ENCODE peak calls at places on chromosomes 13 and 19, in four cellular contexts. U, R, M and D are unnamed samples.

GRCh38 chr13:107266657-107267056 is 698.7 kb upstream of the ARGLU1 start:
- DNase-seq in U (no peak), R (no peak), M (no peak), D (no peak)

GRCh38 chr13:41543664-41544300 is 86.4 kb downstream of the RGCC start:
- DNase-seq in U (no peak), R (no peak), M (no peak), D (no peak)

GRCh38 chr19:7698583-7698982 is 3.3 kb downstream of the FCER2 start:
- DNase-seq in U (no peak), R (no peak), M (no peak), D (no peak)

GRCh38 chr19:15014579-15014978 is 34.7 kb upstream of the CASP14 start:
- DNase-seq in U (peak; percentile 44), R (no peak), M (no peak), D (no peak)

GRCh38 chr13:81001828-81002385 is 661.0 kb upstream of the SPRY2 start:
- DNase-seq in U (no peak), R (no peak), M (no peak), D (no peak)

GRCh38 chr19:4713384-4713951 is 10.2 kb downstream of the DPP9 start:
- DNase-seq in U (no peak), R (no peak), M (no peak), D (peak; percentile 94)

GRCh38 chr13:102291587-102292218 is 110.1 kb downstream of the FGF14 start:
- DNase-seq in U (no peak), R (no peak), M (no peak), D (no peak)

GRCh38 chr13:105773241-105773640 is 762.2 kb downstream of the EFNB2 start:
- DNase-seq in U (no peak), R (no peak), M (no peak), D (no peak)

GRCh38 chr19:33418461-33418860 is 45.0 kb downstream of the CEBPG start:
- DNase-seq in U (no peak), R (no peak), M (no peak), D (no peak)

GRCh38 chr13:20424959-20425358 is 100.7 kb downstream of the CRYL1 start:
- DNase-seq in U (no peak), R (no peak), M (no peak), D (no peak)

GRCh38 chr13:98142427-98143156 is at the start of gene FARP1:
- DNase-seq in U (peak; percentile 25), R (peak; percentile 62), M (peak; percentile 87), D (peak; percentile 54)

GRCh38 chr13:98143157-98143553 is 261 bp downstream of the FARP1 start:
- DNase-seq in U (peak; percentile 3), R (no peak), M (no peak), D (peak; percentile 14)

GRCh38 chr13:98143601-98144500 is 957 bp downstream of the FARP1 start:
- DNase-seq in U (no peak), R (no peak), M (no peak), D (no peak)

GRCh38 chr13:98141938-98142426 is 912 bp upstream of the FARP1 start:
- DNase-seq in U (no peak), R (no peak), M (peak; percentile 55), D (no peak)

DNA sequence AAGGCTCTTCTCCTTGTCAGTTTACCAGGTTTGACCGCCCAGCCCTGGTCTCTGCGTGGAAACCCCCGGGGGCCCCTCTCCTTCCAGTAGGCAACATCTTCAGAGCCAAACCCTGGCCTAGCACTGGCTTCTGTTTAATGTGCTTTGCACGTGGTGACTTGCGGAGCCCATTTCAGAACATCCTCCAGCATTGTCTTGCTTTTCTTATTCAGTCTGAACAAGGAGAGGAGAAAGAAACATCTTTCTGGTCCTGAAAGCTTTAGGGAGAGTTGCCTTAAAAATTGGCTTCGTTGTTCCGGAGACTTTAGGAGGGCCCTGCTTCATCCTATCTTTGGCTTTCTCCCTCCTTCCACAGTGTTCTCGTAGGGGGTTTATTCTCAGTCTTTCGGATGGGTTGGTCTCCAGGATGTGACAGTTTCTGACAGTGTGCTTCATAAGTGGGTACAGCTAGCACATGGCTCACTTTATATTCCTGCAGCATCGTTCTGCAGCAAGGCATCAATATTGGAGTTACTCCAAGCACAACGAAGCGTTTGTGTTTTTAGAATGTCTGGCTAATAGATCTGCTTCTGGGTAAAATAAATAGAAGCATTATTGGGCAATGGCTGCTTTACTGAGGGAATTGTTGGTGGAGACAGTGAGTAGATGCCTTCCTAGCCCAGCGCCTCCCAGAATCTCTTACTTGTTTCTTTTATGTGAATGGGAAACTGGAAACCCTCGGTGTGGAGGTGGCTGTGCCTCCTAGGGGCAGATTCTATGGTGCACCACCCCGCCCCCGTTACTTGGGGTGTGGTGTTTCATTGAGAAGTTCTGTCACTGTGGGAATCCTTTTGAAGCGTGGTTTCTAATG is 1.8 kb downstream of the FARP1 start:
- DNase-seq in U (no peak), R (peak; percentile 86), M (no peak), D (no peak)
- H3K4me2 ChIP-seq in U (no peak overlapping the region), R (peak overlapping the region; percentile 86), M (peak overlapping the region; percentile 77), D (peak overlapping the region; percentile 81)

GRCh38 chr19:30049226-30049625 is 107.2 kb downstream of the URI1 start:
- DNase-seq in U (no peak), R (no peak), M (no peak), D (no peak)

GRCh38 chr19:30047355-30047895 is 105.4 kb downstream of the URI1 start:
- DNase-seq in U (no peak), R (no peak), M (no peak), D (no peak)

GRCh38 chr19:30049844-30050667 is 108.0 kb downstream of the URI1 start:
- DNase-seq in U (no peak), R (no peak), M (no peak), D (no peak)

GRCh38 chr19:30044273-30045259 is 102.5 kb downstream of the URI1 start:
- DNase-seq in U (peak; percentile 6), R (no peak), M (no peak), D (no peak)

GRCh38 chr19:30046522-30046921 is 104.5 kb downstream of the URI1 start:
- DNase-seq in U (peak; percentile 11), R (no peak), M (no peak), D (peak; percentile 48)
- TF ChIP-seq PHF8 in U (no peak), R (no peak), M (no peak), D (no peak)

DNA sequence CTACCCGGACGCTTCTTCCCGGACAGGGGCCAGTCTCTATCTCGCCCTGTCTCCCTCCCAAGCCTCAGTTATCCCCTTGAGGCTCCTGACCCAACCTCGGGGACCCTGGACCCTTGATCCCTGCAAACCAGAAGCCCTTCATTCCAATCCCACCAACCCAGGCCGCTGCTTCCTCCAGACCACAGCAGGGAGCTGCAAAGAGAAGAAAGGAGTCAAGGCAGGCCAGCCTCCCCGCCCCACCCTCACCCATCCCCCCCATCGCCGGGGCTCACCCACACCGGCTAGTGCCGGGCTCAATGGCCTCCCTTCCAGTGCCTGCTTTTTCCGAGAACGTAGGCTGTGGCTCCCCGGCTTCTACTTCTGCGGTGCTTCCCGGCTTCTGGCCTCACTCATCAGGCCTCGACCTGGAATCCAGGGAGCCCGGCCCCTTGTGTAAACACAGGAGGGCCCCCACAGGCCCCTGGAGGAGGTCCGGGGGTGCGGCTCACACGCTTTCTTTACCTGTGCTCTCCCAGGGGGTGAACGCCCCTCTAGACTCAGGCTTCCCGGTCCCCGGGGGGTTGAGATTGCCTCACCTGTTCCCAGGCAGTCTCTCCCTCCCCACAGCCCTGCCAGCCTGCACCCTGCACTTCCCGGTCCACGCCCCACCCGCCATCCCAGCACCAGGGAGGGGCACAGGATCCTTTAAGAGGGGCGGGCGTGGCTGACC is at the start of gene FAM83E:
- DNase-seq in U (peak; percentile 72), R (no peak), M (peak; percentile 86), D (peak; percentile 61)
- H3K4me2 ChIP-seq in U (peak within 1 kb of the TSS; percentile 91), R (no peak within 1 kb of the TSS), M (peak within 1 kb of the TSS; percentile 66), D (peak within 1 kb of the TSS; percentile 92)

GRCh38 chr13:109858319-109858718 is 71.9 kb upstream of the IRS2 start:
- DNase-seq in U (no peak), R (no peak), M (no peak), D (no peak)
- TF ChIP-seq PHF8 in U (no peak), R (no peak), M (no peak), D (no peak)